ENCODE peak calls at places on chromosome 20, in eight cellular contexts. J is IMR-90, B is HCT116, U is GM23338, M is mesenchymal stem cell, Z is MM.1S, C is neuronal stem cell, V is hepatocyte. R is an unnamed sample.

GRCh38 chr20:33812673-33813462 is 1.7 kb downstream of the CHMP4B start:
- DNase-seq in B (no peak), J (no peak), C (no peak), Z (peak), U (peak), V (peak), M (peak), R (peak)

GRCh38 chr20:40431611-40432010 is 257.4 kb downstream of the MAFB start:
- DNase-seq in Z (no peak), J (no peak), V (no peak), U (no peak), B (no peak), M (no peak), C (no peak), R (peak)

GRCh38 chr20:44495802-44496481 is 20.3 kb downstream of the TTPAL start:
- DNase-seq in B (peak), M (peak), Z (no peak), U (no peak), V (peak), C (no peak), J (peak), R (peak)

GRCh38 chr20:63092660-63093215 is 86.0 kb upstream of the BHLHE23 start:
- DNase-seq in M (no peak), V (no peak), Z (no peak), C (no peak), U (no peak), J (no peak), B (no peak), R (no peak)

GRCh38 chr20:8213831-8214587 is 81.9 kb downstream of the PLCB1 start:
- DNase-seq in V (no peak), J (no peak), C (no peak), Z (peak), M (no peak), B (no peak), U (no peak), R (no peak)

GRCh38 chr20:6533321-6533720 is 234.2 kb upstream of the BMP2 start:
- DNase-seq in J (peak), U (no peak), Z (no peak), C (no peak), M (peak), B (no peak), V (peak), R (no peak)

GRCh38 chr20:1263853-1264252 is 2.2 kb upstream of the SNPH start:
- DNase-seq in M (peak), J (peak), B (no peak), V (no peak), Z (no peak), C (no peak), U (peak), R (no peak)

GRCh38 chr20:34165246-34165645 is 53.2 kb upstream of the EIF2S2 start:
- DNase-seq in V (no peak), Z (no peak), B (no peak), U (no peak), C (no peak), J (no peak), M (peak), R (no peak)

GRCh38 chr20:53914091-53914860 is 156.1 kb downstream of the BCAS1 start:
- DNase-seq in M (peak), C (no peak), Z (no peak), V (no peak), J (peak), B (no peak), U (no peak), R (no peak)

GRCh38 chr20:25191051-25191450 is 4.5 kb upstream of the ENTPD6 start:
- DNase-seq in M (no peak), Z (no peak), U (no peak), B (no peak), C (no peak), V (no peak), J (no peak), R (no peak)

GRCh38 chr20:47150403-47151152 is 205.9 kb downstream of the ZMYND8 start:
- DNase-seq in C (peak), M (peak), B (peak), V (peak), U (peak), J (peak), Z (peak), R (peak)

GRCh38 chr20:1907586-1907985 is 12.4 kb downstream of the SIRPA start:
- DNase-seq in B (no peak), U (no peak), V (no peak), Z (no peak), M (no peak), J (peak), C (no peak), R (no peak)

GRCh38 chr20:15834857-15835256 is 738.4 kb downstream of the KIF16B start:
- DNase-seq in V (no peak), Z (no peak), C (no peak), B (no peak), J (no peak), M (no peak), U (no peak), R (no peak)

GRCh38 chr20:54155736-54156317 is 18.0 kb downstream of the CYP24A1 start:
- DNase-seq in M (no peak), C (no peak), V (no peak), B (no peak), J (no peak), Z (no peak), U (no peak), R (no peak)

GRCh38 chr20:38270869-38271608 is 10.5 kb upstream of the KIAA1755 start:
- DNase-seq in C (no peak), U (no peak), M (peak), J (peak), B (peak), V (peak), Z (no peak), R (peak)

GRCh38 chr20:17916365-17916996 is 52.1 kb downstream of the SNX5 start:
- DNase-seq in M (no peak), B (no peak), J (no peak), U (no peak), C (no peak), V (no peak), Z (no peak), R (no peak)

GRCh38 chr20:33655164-33655563 is 7.0 kb upstream of the C20orf144 start:
- DNase-seq in M (no peak), B (no peak), C (no peak), J (no peak), U (no peak), Z (no peak), V (no peak), R (no peak)

GRCh38 chr20:37741055-37741454 is 47.2 kb downstream of the CTNNBL1 start:
- DNase-seq in J (peak), M (peak), C (no peak), U (no peak), V (no peak), B (no peak), Z (no peak), R (no peak)

GRCh38 chr20:19590382-19590781 is 167.7 kb upstream of the RIN2 start:
- DNase-seq in B (no peak), U (no peak), V (no peak), C (no peak), J (no peak), M (no peak), Z (no peak), R (no peak)

DNA sequence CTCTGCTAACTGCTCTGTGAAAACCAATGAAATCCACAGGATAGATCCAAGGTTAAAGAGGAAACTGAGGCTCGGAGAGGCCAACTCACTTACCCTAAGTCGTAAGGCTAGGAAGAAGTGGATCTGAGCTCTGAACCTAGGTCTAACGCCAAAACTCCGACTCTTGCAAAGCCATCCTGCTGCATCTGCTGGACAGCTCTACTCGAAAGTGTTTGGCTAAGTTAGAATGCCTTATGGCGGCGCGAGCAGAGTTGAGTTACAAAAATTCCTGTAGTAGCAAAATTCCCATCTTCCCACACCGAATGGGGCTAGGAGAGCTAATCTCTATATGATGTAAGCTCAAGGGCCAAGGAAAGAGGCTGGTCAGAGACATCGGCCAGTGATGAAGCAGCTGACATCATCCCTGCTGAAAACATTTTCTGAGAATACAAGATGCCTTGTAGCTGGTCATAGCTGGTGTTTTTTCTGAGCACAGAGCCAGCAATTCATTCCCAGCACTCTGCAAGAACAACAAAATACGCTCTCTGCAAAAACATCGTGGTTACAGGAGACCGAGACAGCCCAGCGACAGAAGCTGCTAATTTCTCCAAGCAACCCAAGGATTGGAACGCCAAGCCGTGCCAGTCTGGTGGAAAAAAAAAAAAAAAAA is 1.8 kb downstream of the SPATA2 start:
- DNase-seq in Z (no peak), U (no peak), B (no peak), M (peak), J (peak), C (no peak), V (no peak), R (no peak)
- H3K27ac ChIP-seq in Z (no peak), U (no peak), B (no peak), M (no peak), J (no peak), C (no peak), V (no peak), R (no peak)

DNA sequence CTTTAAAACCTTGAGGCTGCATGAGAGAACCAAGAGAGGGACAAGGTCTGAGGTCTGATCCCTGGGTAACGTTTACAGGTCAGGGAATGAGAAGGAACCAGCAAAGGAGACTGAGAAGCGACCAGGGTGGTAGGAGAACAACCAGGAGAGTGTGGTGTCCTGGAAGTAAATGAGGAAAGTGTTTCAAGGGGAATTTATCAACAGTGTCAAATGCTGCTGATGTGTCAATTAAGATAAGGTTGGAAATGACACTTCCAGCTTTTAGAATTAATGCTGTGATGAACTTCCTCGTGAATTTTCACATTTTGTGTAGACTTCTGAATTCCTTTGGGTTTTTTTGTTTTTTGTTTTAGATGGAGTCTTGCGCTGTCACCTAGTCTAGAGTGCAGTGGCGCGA is 83.7 kb downstream of the CNBD2 start:
- DNase-seq in Z (no peak), B (no peak), V (no peak), J (no peak), C (no peak), M (no peak), U (no peak), R (no peak)
- H2AFZ ChIP-seq in Z (no peak), B (no peak), V (no peak), J (peak), C (peak), M (no peak), U (peak), R (no peak)

DNA sequence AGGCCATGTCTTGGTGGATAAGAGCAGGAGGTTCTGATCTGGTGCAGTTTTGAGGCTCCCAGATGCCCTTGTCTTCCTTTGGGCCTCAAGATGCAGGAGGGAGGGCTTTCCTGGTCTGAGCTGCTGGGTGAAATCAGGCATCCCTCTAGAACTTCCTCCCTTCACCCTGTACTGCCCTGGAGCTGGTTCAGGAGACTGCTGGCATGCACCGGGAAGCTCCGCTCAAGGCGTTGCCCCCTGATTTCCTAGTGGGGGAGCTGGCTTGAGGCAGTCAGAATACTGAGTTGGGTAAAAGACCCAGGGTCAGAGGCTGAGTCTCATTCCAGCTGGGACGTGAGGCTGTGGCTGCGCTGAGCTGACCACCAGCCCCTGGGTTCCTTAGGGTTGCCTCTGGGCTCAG is 12.0 kb downstream of the PHACTR3 start:
- DNase-seq in Z (no peak), U (no peak), C (no peak), J (no peak), M (no peak), V (no peak), B (no peak), R (no peak)
- H3K27ac ChIP-seq in Z (no peak), U (no peak), C (no peak), J (no peak), M (no peak), V (no peak), B (no peak), R (no peak)

DNA sequence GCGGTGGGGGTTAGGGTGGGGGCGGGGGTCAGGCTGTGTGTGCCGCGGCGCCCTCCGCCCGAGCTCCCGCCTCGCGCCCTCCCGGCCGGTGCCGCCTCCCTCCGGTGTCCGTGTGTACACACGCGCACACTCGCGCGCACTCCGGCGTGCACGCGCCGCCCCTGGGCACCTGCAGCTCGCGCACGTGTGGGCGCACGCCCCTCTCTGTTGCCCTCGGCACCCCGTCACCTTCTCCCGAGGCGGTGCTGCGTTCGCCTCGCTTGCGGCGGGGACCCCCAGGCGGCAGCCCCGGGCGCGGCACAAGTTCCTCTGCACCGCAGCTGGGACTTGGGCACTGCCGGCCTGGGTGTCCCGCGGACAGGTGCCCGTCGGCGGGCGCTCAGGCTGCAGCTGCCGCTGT is 525 bp downstream of the MACROD2 start:
- DNase-seq in J (no peak), B (no peak), C (no peak), V (peak), Z (no peak), M (no peak), U (peak), R (peak)
- H2AFZ ChIP-seq in J (no peak), B (no peak), C (peak), V (peak), Z (no peak), M (no peak), U (peak), R (peak)

GRCh38 chr20:32528291-32528891 is 56.7 kb downstream of the NOL4L start:
- DNase-seq in J (no peak), C (no peak), U (no peak), M (no peak), B (no peak), V (no peak), Z (no peak), R (no peak)
- H3K27ac ChIP-seq in J (no peak), C (no peak), U (no peak), M (no peak), B (no peak), V (no peak), Z (no peak), R (no peak)

GRCh38 chr20:23350855-23351838 is 556 bp downstream of the NXT1 start:
- DNase-seq in B (peak), U (peak), Z (peak), J (peak), C (no peak), M (peak), V (peak), R (peak)

GRCh38 chr20:23347791-23348190 is 2.8 kb upstream of the NXT1 start:
- DNase-seq in J (no peak), Z (no peak), V (no peak), M (no peak), B (no peak), C (no peak), U (no peak), R (no peak)

GRCh38 chr20:23350007-23350854 is at the start of gene NXT1:
- DNase-seq in C (peak), U (peak), Z (peak), B (peak), J (peak), V (peak), M (peak), R (peak)

GRCh38 chr20:23344336-23344735 is 6.3 kb upstream of the NXT1 start:
- DNase-seq in B (no peak), U (no peak), C (no peak), M (no peak), J (no peak), V (no peak), Z (no peak), R (no peak)

GRCh38 chr20:23349338-23350006 is 1.1 kb upstream of the NXT1 start:
- DNase-seq in Z (no peak), C (no peak), B (no peak), V (no peak), U (peak), J (no peak), M (no peak), R (no peak)
- H2AFZ ChIP-seq in Z (peak), C (peak), B (peak), V (peak), U (peak), J (peak), M (no peak), R (no peak)

GRCh38 chr20:49399329-49399728 is 83.1 kb downstream of the KCNB1 start:
- DNase-seq in V (no peak), U (no peak), M (no peak), B (no peak), C (no peak), Z (no peak), J (peak), R (no peak)
- H3K27ac ChIP-seq in V (no peak), U (no peak), M (no peak), B (no peak), C (no peak), Z (no peak), J (no peak), R (no peak)

DNA sequence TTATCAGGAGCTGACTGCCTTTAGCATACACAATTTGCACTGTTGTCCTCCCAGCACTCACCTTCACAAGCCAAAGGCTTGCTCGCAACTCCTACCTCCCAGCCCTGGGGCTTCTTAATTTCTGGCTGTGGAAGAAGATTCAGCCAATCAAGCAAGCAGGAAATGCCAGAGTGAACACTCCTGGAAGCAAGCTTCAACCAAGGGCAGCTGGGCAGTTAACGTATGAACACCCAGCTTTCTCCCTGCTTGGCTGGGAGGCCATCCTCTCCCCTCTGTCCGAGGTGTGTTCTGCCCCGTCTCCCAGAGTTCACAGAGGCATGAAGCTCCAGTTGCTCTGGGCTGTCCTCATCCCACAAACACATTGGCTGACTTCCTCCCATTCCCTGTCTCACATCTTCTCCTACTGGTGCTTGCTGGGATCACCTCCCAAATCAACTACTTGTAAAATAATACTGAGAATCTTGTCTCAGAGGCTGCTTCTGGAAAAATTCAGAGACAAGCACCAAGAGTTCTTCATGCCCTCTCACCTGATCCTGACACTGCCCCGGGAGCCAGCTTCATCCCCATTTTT is 15.3 kb upstream of the SRSF6 start:
- DNase-seq in J (peak), M (no peak), C (no peak), Z (no peak), B (no peak), V (peak), U (peak), R (no peak)
- H2AFZ ChIP-seq in J (peak), M (no peak), C (peak), Z (no peak), B (no peak), V (no peak), U (peak), R (no peak)

GRCh38 chr20:57389695-57390603 is 1.2 kb upstream of the RBM38 start:
- DNase-seq in M (no peak), C (peak), Z (no peak), J (no peak), V (no peak), U (peak), B (no peak), R (no peak)

GRCh38 chr20:57386762-57387161 is 4.4 kb upstream of the RBM38 start:
- DNase-seq in B (no peak), U (no peak), C (no peak), J (no peak), V (no peak), M (no peak), Z (no peak), R (no peak)

GRCh38 chr20:57388953-57389694 is 2.1 kb upstream of the RBM38 start:
- DNase-seq in B (peak), Z (peak), V (peak), M (peak), C (peak), U (peak), J (peak), R (peak)

GRCh38 chr20:57387463-57387862 is 3.7 kb upstream of the RBM38 start:
- DNase-seq in M (no peak), Z (peak), C (no peak), U (no peak), B (no peak), V (no peak), J (no peak), R (no peak)

DNA sequence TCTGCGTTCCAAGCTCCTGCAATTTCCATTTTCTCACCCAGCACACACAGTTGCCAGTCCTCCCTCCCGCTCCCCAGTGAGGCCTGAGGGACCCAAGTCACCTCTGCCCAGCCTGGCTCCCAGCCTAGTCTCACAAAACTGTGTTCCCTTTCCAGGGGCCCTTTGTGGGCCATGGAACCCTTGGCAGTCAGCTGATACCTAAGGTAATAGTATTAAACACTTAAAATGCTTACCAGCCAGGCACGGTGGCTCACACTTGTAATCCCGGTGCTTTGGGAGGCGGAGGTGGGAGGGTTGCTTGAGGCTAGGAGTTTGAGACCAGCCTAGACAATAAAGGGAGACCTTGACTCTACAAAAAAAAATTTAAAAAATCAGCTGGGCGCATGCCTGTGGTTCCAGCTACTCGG is 3.2 kb upstream of the RBM38 start:
- DNase-seq in C (no peak), V (no peak), J (no peak), B (no peak), U (no peak), M (no peak), Z (peak), R (peak)
- H3K27ac ChIP-seq in C (no peak), V (no peak), J (no peak), B (no peak), U (no peak), M (no peak), Z (no peak), R (no peak)